ENCODE peak calls at places on chromosomes 11 and 22, in six cellular contexts. M is activated naive CD8-positive, alpha-beta T cell treated with anti-CD3 and anti-CD28 coated beads, Interleukin-2, amount 50 U/mL, for 24 hours; B is head of caudate nucleus; K is effector memory CD8-positive, alpha-beta T cell; G is mucosa of descending colon; I is T-helper 9 cell. P is an unnamed sample.

GRCh38 chr11:85815186-85815911 is 4.4 kb upstream of the SYTL2 start:
- DNase-seq in M (no peak), B (no peak), K (no peak), G (no peak), I (no peak), P (no peak)

GRCh38 chr22:40834628-40835027 is 15.5 kb upstream of the SLC25A17 start:
- DNase-seq in M (no peak), B (no peak), K (no peak), G (no peak), I (no peak), P (no peak)

GRCh38 chr22:19756288-19757128 is 4.1 kb upstream of the TBX1 start:
- DNase-seq in M (peak; percentile 61), B (peak; percentile 32), K (peak; percentile 41), G (peak; percentile 62), I (peak; percentile 66), P (peak; percentile 59)

GRCh38 chr11:20022363-20023081 is 137.8 kb downstream of the DBX1 start:
- DNase-seq in M (no peak), B (no peak), K (no peak), G (no peak), I (no peak), P (no peak)

GRCh38 chr11:13135385-13136271 is 126.5 kb downstream of the RASSF10 start:
- DNase-seq in M (no peak), B (peak; percentile 51), K (no peak), G (no peak), I (no peak), P (no peak)

GRCh38 chr11:125371451-125371935 is 124.6 kb downstream of the FEZ1 start:
- DNase-seq in M (no peak), B (no peak), K (no peak), G (no peak), I (no peak), P (no peak)

GRCh38 chr11:110795124-110795624 is 82.9 kb upstream of the ARHGAP20 start:
- DNase-seq in M (no peak), B (no peak), K (no peak), G (no peak), I (no peak), P (no peak)

GRCh38 chr11:96390403-96390830 is 604 bp downstream of the JRKL start:
- DNase-seq in M (no peak), B (no peak), K (no peak), G (no peak), I (no peak), P (no peak)

GRCh38 chr11:86117706-86118050 is 48.8 kb upstream of the PICALM start:
- DNase-seq in M (no peak), B (no peak), K (no peak), G (no peak), I (no peak), P (no peak)

GRCh38 chr11:12863605-12864121 is 145.5 kb upstream of the RASSF10 start:
- DNase-seq in M (no peak), B (no peak), K (no peak), G (no peak), I (no peak), P (no peak)

GRCh38 chr22:49826603-49827306 is 918 bp downstream of the BRD1 start:
- DNase-seq in M (peak; percentile 37), B (peak; percentile 47), K (peak; percentile 23), G (peak; percentile 52), I (peak; percentile 29), P (peak; percentile 42)

GRCh38 chr11:22957890-22958289 is 97.6 kb upstream of the CCDC179 start:
- DNase-seq in M (no peak), B (peak; percentile 26), K (no peak), G (no peak), I (no peak), P (no peak)

GRCh38 chr11:2101171-2101675 is 38.0 kb downstream of the IGF2 start:
- DNase-seq in M (no peak), B (no peak), K (no peak), G (no peak), I (no peak), P (no peak)

GRCh38 chr11:93654266-93654665 is 7.2 kb upstream of the CEP295 start:
- DNase-seq in M (no peak), B (no peak), K (no peak), G (no peak), I (no peak), P (no peak)